ENCODE peak calls at places on chromosomes 13 and 19, in five cellular contexts. One of them, this sample, is unnamed. For H3K9me3, the result is how much of the 10 kb centered on the place peaks cover.

GRCh38 chr13:30827578-30827925 is 78.5 kb upstream of the MEDAG start:
- DNase-seq in tibial nerve: no peak
- DNase-seq in mucosa of descending colon: no peak
- DNase-seq in heart left ventricle: no peak
- DNase-seq in Panc1: no peak
- DNase-seq in this sample: no peak

GRCh38 chr19:37572203-37572602 is 22.4 kb downstream of the ZNF571 start:
- DNase-seq in tibial nerve: no peak
- DNase-seq in mucosa of descending colon: no peak
- DNase-seq in heart left ventricle: no peak
- DNase-seq in Panc1: no peak
- DNase-seq in this sample: no peak

GRCh38 chr19:45767881-45768643 is 990 bp downstream of the SIX5 start:
- DNase-seq in tibial nerve: peak
- DNase-seq in mucosa of descending colon: peak
- DNase-seq in heart left ventricle: peak
- DNase-seq in Panc1: no peak
- DNase-seq in this sample: no peak

GRCh38 chr13:105142556-105142955 is 1392.9 kb downstream of the EFNB2 start:
- DNase-seq in tibial nerve: no peak
- DNase-seq in mucosa of descending colon: no peak
- DNase-seq in heart left ventricle: no peak
- DNase-seq in Panc1: no peak
- DNase-seq in this sample: no peak

GRCh38 chr13:111093136-111093535 is 22.0 kb upstream of the ARHGEF7 start:
- DNase-seq in tibial nerve: no peak
- DNase-seq in mucosa of descending colon: no peak
- DNase-seq in heart left ventricle: no peak
- DNase-seq in Panc1: no peak
- DNase-seq in this sample: no peak

GRCh38 chr13:67143544-67144115 is 86.5 kb downstream of the PCDH9 start:
- DNase-seq in tibial nerve: no peak
- DNase-seq in mucosa of descending colon: no peak
- DNase-seq in heart left ventricle: no peak
- DNase-seq in Panc1: no peak
- DNase-seq in this sample: no peak

GRCh38 chr13:30191491-30192100 is 115.8 kb downstream of the KATNAL1 start:
- DNase-seq in tibial nerve: no peak
- DNase-seq in mucosa of descending colon: peak
- DNase-seq in heart left ventricle: no peak
- DNase-seq in Panc1: no peak
- DNase-seq in this sample: no peak

GRCh38 chr19:3618144-3618810 is 8.3 kb downstream of the CACTIN start:
- DNase-seq in tibial nerve: peak
- DNase-seq in mucosa of descending colon: peak
- DNase-seq in heart left ventricle: peak
- DNase-seq in Panc1: no peak
- DNase-seq in this sample: peak

GRCh38 chr13:110356362-110356761 is 49.3 kb downstream of the COL4A2 start:
- DNase-seq in tibial nerve: no peak
- DNase-seq in mucosa of descending colon: no peak
- DNase-seq in heart left ventricle: no peak
- DNase-seq in Panc1: no peak
- DNase-seq in this sample: no peak

GRCh38 chr19:11814707-11815050 is 606 bp downstream of the ZNF440 start:
- DNase-seq in tibial nerve: no peak
- DNase-seq in mucosa of descending colon: peak
- DNase-seq in heart left ventricle: no peak
- DNase-seq in Panc1: no peak
- DNase-seq in this sample: no peak

GRCh38 chr19:33740811-33741396 is 55.8 kb upstream of the KCTD15 start:
- DNase-seq in tibial nerve: no peak
- DNase-seq in mucosa of descending colon: peak
- DNase-seq in heart left ventricle: no peak
- DNase-seq in Panc1: no peak
- DNase-seq in this sample: no peak

GRCh38 chr19:7628589-7629311 is 595 bp downstream of the XAB2 start:
- DNase-seq in tibial nerve: no peak
- DNase-seq in mucosa of descending colon: no peak
- DNase-seq in heart left ventricle: no peak
- DNase-seq in Panc1: no peak
- DNase-seq in this sample: no peak

DNA sequence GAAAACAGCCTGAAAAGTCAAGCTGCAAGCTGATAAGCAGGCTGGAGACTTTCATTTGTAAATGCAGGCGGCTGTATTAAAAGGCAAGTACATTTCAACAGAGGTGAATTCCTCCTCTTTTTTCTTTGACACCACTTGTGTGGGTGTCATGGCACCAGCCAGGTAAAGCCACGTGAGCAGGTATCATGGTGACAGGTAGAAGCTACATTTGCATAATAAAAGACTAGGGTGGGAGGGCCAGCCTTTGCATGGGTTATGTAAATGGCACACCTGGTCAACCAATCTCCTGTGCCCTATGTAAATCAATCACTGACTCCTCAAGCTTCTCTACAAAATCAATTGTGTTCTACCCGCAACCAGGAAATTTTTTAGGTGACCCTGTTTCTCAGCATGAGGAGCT is 68.2 kb downstream of the ZNF100 start:
- DNase-seq in tibial nerve: no peak
- DNase-seq in mucosa of descending colon: no peak
- DNase-seq in heart left ventricle: no peak
- DNase-seq in Panc1: no peak
- DNase-seq in this sample: no peak
- H3K9me3 ChIP-seq in tibial nerve: under half
- H3K9me3 ChIP-seq in mucosa of descending colon: under half
- H3K9me3 ChIP-seq in heart left ventricle: under half
- H3K9me3 ChIP-seq in Panc1: under half
- H3K9me3 ChIP-seq in this sample: under half

GRCh38 chr19:56608274-56608964 is 13.3 kb downstream of the ZNF71 start:
- DNase-seq in tibial nerve: no peak
- DNase-seq in mucosa of descending colon: no peak
- DNase-seq in heart left ventricle: no peak
- DNase-seq in Panc1: no peak
- DNase-seq in this sample: no peak

GRCh38 chr19:56601375-56601774 is 6.3 kb downstream of the ZNF71 start:
- DNase-seq in tibial nerve: no peak
- DNase-seq in mucosa of descending colon: no peak
- DNase-seq in heart left ventricle: no peak
- DNase-seq in Panc1: no peak
- DNase-seq in this sample: no peak

DNA sequence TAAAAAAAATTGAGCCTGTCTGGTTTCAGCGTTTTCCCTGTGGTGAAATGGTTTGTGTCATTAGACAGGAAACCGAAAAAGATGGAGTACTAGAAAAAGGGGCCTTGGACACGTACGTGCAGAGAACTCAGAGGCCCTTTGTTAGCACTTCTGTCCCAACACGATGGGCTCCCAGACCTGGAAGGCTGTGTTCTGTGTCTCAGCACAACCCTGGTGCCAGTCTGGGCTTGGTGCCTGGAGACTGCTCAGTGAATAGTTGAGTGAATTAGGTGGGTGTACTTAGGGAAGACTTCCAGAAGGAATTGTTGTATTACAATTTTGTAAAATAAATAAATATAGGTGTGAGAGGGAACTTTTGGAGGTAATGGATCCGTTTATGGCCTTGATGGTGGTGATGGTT is 8.7 kb downstream of the ZNF71 start:
- DNase-seq in tibial nerve: no peak
- DNase-seq in mucosa of descending colon: no peak
- DNase-seq in heart left ventricle: no peak
- DNase-seq in Panc1: no peak
- DNase-seq in this sample: no peak
- H3K9me3 ChIP-seq in tibial nerve: under half
- H3K9me3 ChIP-seq in mucosa of descending colon: half or more
- H3K9me3 ChIP-seq in heart left ventricle: under half
- H3K9me3 ChIP-seq in Panc1: half or more
- H3K9me3 ChIP-seq in this sample: under half

GRCh38 chr13:112601351-112601750 is 13.4 kb upstream of the TUBGCP3 start:
- DNase-seq in tibial nerve: no peak
- DNase-seq in mucosa of descending colon: no peak
- DNase-seq in heart left ventricle: no peak
- DNase-seq in Panc1: no peak
- DNase-seq in this sample: no peak

GRCh38 chr13:112606125-112607001 is 18.4 kb upstream of the TUBGCP3 start:
- DNase-seq in tibial nerve: peak
- DNase-seq in mucosa of descending colon: peak
- DNase-seq in heart left ventricle: peak
- DNase-seq in Panc1: peak
- DNase-seq in this sample: peak

GRCh38 chr13:112608212-112608611 is 20.3 kb upstream of the TUBGCP3 start:
- DNase-seq in tibial nerve: no peak
- DNase-seq in mucosa of descending colon: no peak
- DNase-seq in heart left ventricle: no peak
- DNase-seq in Panc1: no peak
- DNase-seq in this sample: no peak

GRCh38 chr13:112603641-112604220 is 15.8 kb upstream of the TUBGCP3 start:
- DNase-seq in tibial nerve: no peak
- DNase-seq in mucosa of descending colon: no peak
- DNase-seq in heart left ventricle: no peak
- DNase-seq in Panc1: no peak
- DNase-seq in this sample: no peak

DNA sequence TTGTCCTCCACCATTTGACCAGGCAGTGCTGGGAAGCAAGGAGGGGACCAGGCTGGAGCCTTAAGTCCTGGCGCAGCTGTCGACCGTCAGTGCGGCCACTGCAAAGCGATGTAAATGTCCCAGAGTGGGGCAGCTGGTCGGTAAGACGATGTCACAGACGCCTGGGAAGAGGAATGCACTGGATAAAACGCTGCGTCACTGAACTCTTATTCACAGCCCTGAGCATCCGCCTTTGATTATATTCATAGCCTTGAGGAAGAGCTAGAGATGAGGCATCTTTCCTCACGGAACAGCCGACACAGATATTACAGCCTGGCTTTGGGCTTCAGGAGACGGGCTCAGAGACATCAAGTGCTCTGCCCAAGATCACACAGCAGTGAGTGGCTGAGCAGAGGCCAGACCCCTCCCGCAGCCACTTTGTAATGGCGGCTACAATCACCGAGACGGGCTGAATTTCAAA is 17.6 kb upstream of the TUBGCP3 start:
- DNase-seq in tibial nerve: no peak
- DNase-seq in mucosa of descending colon: no peak
- DNase-seq in heart left ventricle: no peak
- DNase-seq in Panc1: no peak
- DNase-seq in this sample: no peak
- H3K9me3 ChIP-seq in tibial nerve: under half
- H3K9me3 ChIP-seq in mucosa of descending colon: under half
- H3K9me3 ChIP-seq in heart left ventricle: under half
- H3K9me3 ChIP-seq in Panc1: under half
- H3K9me3 ChIP-seq in this sample: under half

DNA sequence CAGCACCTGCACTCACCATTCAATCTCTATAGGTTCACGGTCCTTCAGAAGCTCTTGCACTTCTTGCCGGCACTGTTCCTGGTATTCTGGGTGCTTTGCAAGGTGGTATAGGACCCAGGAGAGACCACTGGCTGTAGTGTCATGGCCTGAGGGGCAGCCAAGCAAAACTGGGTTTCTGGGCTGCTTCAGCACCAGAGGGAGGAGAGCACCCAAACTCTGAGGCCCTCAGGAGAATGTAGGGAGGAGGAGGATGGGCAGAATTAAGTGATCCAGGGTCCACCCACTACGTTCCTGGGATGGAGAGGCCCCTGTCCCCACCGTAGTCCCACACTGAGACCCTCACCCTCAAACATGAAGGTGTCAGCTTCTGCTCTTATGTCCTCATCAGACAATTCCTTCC is 12.3 kb downstream of the CYP4F11 start:
- DNase-seq in tibial nerve: no peak
- DNase-seq in mucosa of descending colon: no peak
- DNase-seq in heart left ventricle: no peak
- DNase-seq in Panc1: no peak
- DNase-seq in this sample: no peak
- H3K9me3 ChIP-seq in tibial nerve: under half
- H3K9me3 ChIP-seq in mucosa of descending colon: under half
- H3K9me3 ChIP-seq in heart left ventricle: under half
- H3K9me3 ChIP-seq in Panc1: under half
- H3K9me3 ChIP-seq in this sample: under half

GRCh38 chr19:57192064-57192395 is 730 bp downstream of the ZNF264 start:
- DNase-seq in tibial nerve: no peak
- DNase-seq in mucosa of descending colon: no peak
- DNase-seq in heart left ventricle: no peak
- DNase-seq in Panc1: no peak
- DNase-seq in this sample: no peak
- H3K9me3 ChIP-seq in tibial nerve: under half
- H3K9me3 ChIP-seq in mucosa of descending colon: under half
- H3K9me3 ChIP-seq in heart left ventricle: under half
- H3K9me3 ChIP-seq in Panc1: under half
- H3K9me3 ChIP-seq in this sample: under half

GRCh38 chr19:17184381-17184841 is 30.7 kb upstream of the USE1 start:
- DNase-seq in tibial nerve: no peak
- DNase-seq in mucosa of descending colon: peak
- DNase-seq in heart left ventricle: no peak
- DNase-seq in Panc1: no peak
- DNase-seq in this sample: no peak
- H3K9me3 ChIP-seq in tibial nerve: under half
- H3K9me3 ChIP-seq in mucosa of descending colon: under half
- H3K9me3 ChIP-seq in heart left ventricle: under half
- H3K9me3 ChIP-seq in Panc1: under half
- H3K9me3 ChIP-seq in this sample: under half

GRCh38 chr13:20099319-20099718 is 61.5 kb downstream of the GJA3 start:
- DNase-seq in tibial nerve: no peak
- DNase-seq in mucosa of descending colon: no peak
- DNase-seq in heart left ventricle: no peak
- DNase-seq in Panc1: no peak
- DNase-seq in this sample: no peak
- H3K9me3 ChIP-seq in tibial nerve: under half
- H3K9me3 ChIP-seq in mucosa of descending colon: under half
- H3K9me3 ChIP-seq in heart left ventricle: under half
- H3K9me3 ChIP-seq in Panc1: under half
- H3K9me3 ChIP-seq in this sample: under half

DNA sequence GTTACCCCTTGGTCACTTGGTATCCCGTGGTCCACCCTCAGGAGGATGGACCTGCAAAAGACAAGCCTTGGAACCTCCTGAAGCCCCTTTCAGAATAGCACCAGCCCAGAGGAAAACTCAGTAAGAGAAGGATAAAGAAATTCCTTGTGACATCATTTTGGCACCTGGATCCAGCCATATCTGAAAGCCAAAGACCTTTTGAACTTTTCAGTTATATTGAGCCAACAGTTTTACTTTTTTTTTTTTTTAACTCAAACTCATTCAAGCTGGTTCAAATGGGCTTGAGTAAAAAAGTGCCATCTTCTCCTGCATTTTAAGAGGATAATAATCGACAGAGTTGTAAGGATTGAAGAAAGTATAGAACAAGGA is 50.3 kb downstream of the ACSBG2 start:
- DNase-seq in tibial nerve: no peak
- DNase-seq in mucosa of descending colon: no peak
- DNase-seq in heart left ventricle: no peak
- DNase-seq in Panc1: no peak
- DNase-seq in this sample: no peak
- H3K9me3 ChIP-seq in tibial nerve: under half
- H3K9me3 ChIP-seq in mucosa of descending colon: under half
- H3K9me3 ChIP-seq in heart left ventricle: under half
- H3K9me3 ChIP-seq in Panc1: under half
- H3K9me3 ChIP-seq in this sample: under half

This sample was measured in T-helper 17 cell.